ENCODE peak calls at places on chromosomes 7 and 10, in six cellular contexts. N is AG04450, U is OCI-LY7, P is dorsolateral prefrontal cortex, S is heart left ventricle, W is left ventricle myocardium inferior. T is an unnamed sample.
A peak's percentile ranks its signal among the peaks of the same experiment; 100 is the strongest.

GRCh38 chr7:98399903-98400537 is 870 bp downstream of the BAIAP2L1 start:
- DNase-seq in N (no peak), U (no peak), P (no peak), S (no peak), W (no peak), T (no peak)

GRCh38 chr7:5234852-5235831 is 45.1 kb downstream of the WIPI2 start:
- DNase-seq in N (no peak), U (peak; percentile 23), P (no peak), S (no peak), W (no peak), T (peak; percentile 65)

GRCh38 chr10:43692051-43692825 is 43.6 kb upstream of the ZNF32 start:
- DNase-seq in N (no peak), U (no peak), P (no peak), S (no peak), W (no peak), T (no peak)

GRCh38 chr10:93445097-93445960 is 36.8 kb downstream of the MYOF start:
- DNase-seq in N (peak; percentile 93), U (peak; percentile 14), P (peak; percentile 54), S (peak; percentile 86), W (peak; percentile 81), T (peak; percentile 99)

GRCh38 chr10:106078796-106079576 is 1085.5 kb downstream of the SORCS1 start:
- DNase-seq in N (no peak), U (no peak), P (no peak), S (no peak), W (no peak), T (peak; percentile 38)

GRCh38 chr7:61576-62360 is 130.6 kb upstream of the FAM20C start:
- DNase-seq in N (no peak), U (no peak), P (no peak), S (no peak), W (no peak), T (no peak)

GRCh38 chr7:150716939-150717338 is 526 bp downstream of the GIMAP1 start:
- DNase-seq in N (no peak), U (no peak), P (no peak), S (no peak), W (no peak), T (no peak)

GRCh38 chr7:93117852-93118530 is at the start of gene SAMD9:
- DNase-seq in N (peak; percentile 36), U (peak; percentile 90), P (no peak), S (no peak), W (no peak), T (peak; percentile 86)

GRCh38 chr7:24573008-24573553 is at the start of gene PALS2:
- DNase-seq in N (no peak), U (peak; percentile 88), P (peak; percentile 49), S (peak; percentile 85), W (peak; percentile 67), T (peak; percentile 28)

GRCh38 chr7:100098913-100099312 is 2.3 kb downstream of the MCM7 start:
- DNase-seq in N (no peak), U (no peak), P (no peak), S (no peak), W (no peak), T (no peak)

GRCh38 chr10:70490142-70490541 is 11.6 kb downstream of the PALD1 start:
- DNase-seq in N (no peak), U (peak; percentile 87), P (no peak), S (no peak), W (no peak), T (no peak)

GRCh38 chr7:128957613-128958012 is 19.9 kb downstream of the IRF5 start:
- DNase-seq in N (no peak), U (no peak), P (no peak), S (no peak), W (no peak), T (peak; percentile 63)

GRCh38 chr10:48557511-48558123 is 47.3 kb downstream of the ARHGAP22 start:
- DNase-seq in N (no peak), U (no peak), P (no peak), S (no peak), W (no peak), T (no peak)

GRCh38 chr10:14673189-14673947 is 101.3 kb downstream of the FAM107B start:
- DNase-seq in N (no peak), U (no peak), P (no peak), S (no peak), W (no peak), T (no peak)

GRCh38 chr10:43707755-43708154 is 59.1 kb upstream of the ZNF32 start:
- DNase-seq in N (no peak), U (no peak), P (no peak), S (no peak), W (peak; percentile 50), T (no peak)

GRCh38 chr7:15291707-15292106 is 270.1 kb downstream of the AGMO start:
- DNase-seq in N (no peak), U (no peak), P (no peak), S (no peak), W (no peak), T (no peak)

GRCh38 chr10:73588656-73589055 is 2.5 kb downstream of the USP54 start:
- DNase-seq in N (no peak), U (no peak), P (no peak), S (no peak), W (no peak), T (peak; percentile 38)

GRCh38 chr7:100662377-100662776 is 6.1 kb upstream of the ACTL6B start:
- DNase-seq in N (no peak), U (no peak), P (no peak), S (peak; percentile 33), W (no peak), T (no peak)

GRCh38 chr7:140456627-140457051 is 22.7 kb downstream of the MKRN1 start:
- DNase-seq in N (no peak), U (no peak), P (no peak), S (no peak), W (no peak), T (peak; percentile 36)

GRCh38 chr10:36094091-36094490 is 452.0 kb upstream of the FZD8 start:
- DNase-seq in N (no peak), U (no peak), P (no peak), S (no peak), W (no peak), T (peak; percentile 44)

GRCh38 chr10:51147644-51148399 is 73.5 kb downstream of the PRKG1 start:
- DNase-seq in N (no peak), U (no peak), P (no peak), S (no peak), W (no peak), T (no peak)

DNA sequence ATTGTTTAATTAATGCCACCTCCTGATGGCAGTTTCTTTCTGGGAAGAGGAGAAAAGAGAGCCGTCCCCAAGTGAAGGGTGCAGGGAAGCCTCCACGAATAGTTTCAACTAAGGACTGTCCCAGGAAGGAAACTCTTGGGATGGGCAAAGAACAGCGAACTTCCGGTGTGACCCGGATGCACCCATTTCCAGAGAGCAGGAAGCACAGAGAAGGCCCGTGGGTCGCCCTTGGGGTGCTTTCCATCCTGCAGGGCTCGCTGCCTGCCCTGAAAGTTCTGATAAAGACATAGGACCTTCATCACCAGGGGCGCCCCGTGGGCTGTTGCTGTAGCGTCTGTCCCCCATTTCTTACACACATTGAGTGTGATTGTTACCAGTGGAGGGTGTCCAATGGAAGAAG is 27.0 kb downstream of the GTF2I start:
- DNase-seq in N (no peak), U (no peak), P (no peak), S (no peak), W (no peak), T (no peak)
- TF ChIP-seq CTCF in N (no peak), U (no peak), P (no peak), S (no peak), W (no peak), T (no peak)

DNA sequence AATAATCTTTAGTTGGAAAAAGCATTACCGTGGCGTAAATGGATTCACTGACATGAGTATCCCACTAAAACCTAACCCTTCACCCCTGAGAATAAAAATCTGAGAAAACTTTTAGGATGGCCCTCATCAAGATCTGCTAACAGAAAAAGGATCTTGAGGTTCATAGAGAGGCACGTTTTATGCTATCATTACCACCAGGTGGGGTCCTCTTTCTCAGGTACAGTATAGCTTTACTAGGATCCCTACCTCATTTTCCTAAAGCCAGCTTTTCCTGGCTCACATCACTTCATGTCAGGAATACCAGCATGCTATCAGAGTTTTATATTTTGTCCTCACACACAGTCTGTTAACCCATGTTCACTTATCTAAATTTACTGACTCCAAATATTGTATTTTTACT is 173.7 kb downstream of the POM121L12 start:
- DNase-seq in N (no peak), U (no peak), P (no peak), S (no peak), W (no peak), T (no peak)
- TF ChIP-seq CTCF in N (no peak), U (no peak), P (no peak), S (no peak), W (no peak), T (no peak)

DNA sequence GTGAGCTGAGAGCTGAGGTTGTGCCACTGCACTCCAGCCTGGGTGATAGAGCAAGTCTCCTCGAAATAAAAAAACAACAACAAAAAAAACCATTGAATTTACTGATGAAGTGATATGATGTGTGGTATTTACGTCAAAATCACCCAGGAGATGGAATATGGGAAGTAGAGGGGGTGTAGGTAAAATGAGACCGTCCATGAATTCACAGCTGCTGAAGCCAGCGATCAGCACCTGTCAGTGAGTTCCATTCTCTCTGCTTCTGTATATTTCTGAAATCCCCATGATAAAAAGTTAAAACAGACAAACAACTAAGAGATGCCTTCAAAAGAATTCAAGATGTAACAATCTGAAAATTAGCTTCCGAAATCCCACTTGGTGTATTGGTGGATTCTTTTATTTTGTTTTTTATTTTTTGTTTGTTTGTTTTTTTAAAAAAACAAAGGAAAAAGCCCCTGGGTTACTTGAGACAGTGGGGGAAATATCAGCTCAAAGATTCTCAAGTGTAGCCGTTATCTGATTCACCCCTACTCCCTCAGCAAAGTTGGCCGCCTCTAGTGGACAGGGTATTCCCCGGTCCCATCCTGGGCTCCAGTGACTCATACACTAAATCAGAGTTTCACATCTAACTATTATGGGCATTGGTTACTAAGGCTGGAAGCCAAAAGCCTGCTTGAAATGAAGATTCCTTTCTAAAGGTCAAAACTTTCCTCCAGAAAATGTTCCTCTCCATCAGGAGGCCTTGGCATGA is 76.4 kb downstream of the MAP3K8 start:
- DNase-seq in N (no peak), U (no peak), P (no peak), S (no peak), W (no peak), T (peak; percentile 75)
- TF ChIP-seq CTCF in N (no peak), U (no peak), P (no peak), S (no peak), W (no peak), T (no peak)

GRCh38 chr10:27256790-27257189 is 16.2 kb upstream of the ACBD5 start:
- DNase-seq in N (no peak), U (no peak), P (no peak), S (no peak), W (no peak), T (no peak)
- TF ChIP-seq CTCF in N (no peak), U (no peak), P (no peak), S (no peak), W (no peak), T (no peak)

GRCh38 chr7:26859720-26860119 is 4.7 kb downstream of the SKAP2 start:
- DNase-seq in N (no peak), U (no peak), P (no peak), S (no peak), W (no peak), T (no peak)

GRCh38 chr7:26858735-26859134 is 5.7 kb downstream of the SKAP2 start:
- DNase-seq in N (no peak), U (no peak), P (no peak), S (no peak), W (no peak), T (no peak)

GRCh38 chr7:26861050-26861449 is 3.3 kb downstream of the SKAP2 start:
- DNase-seq in N (no peak), U (peak; percentile 4), P (no peak), S (no peak), W (no peak), T (no peak)

GRCh38 chr7:26858229-26858568 is 6.2 kb downstream of the SKAP2 start:
- DNase-seq in N (no peak), U (no peak), P (no peak), S (no peak), W (no peak), T (no peak)

GRCh38 chr7:26860361-26860760 is 4.0 kb downstream of the SKAP2 start:
- DNase-seq in N (no peak), U (no peak), P (no peak), S (no peak), W (no peak), T (peak; percentile 59)
- TF ChIP-seq CTCF in N (no peak), U (peak; percentile 67), P (no peak), S (no peak), W (no peak), T (peak; percentile 25)

T was measured in bronchial epithelial cell.